ENCODE peak calls at places on chromosome 21, in six cellular contexts. One of them, this sample, is unnamed.

GRCh38 chr21:37463083-37463780 is 96.7 kb downstream of the DYRK1A start:
- DNase-seq in effector memory CD8-positive, alpha-beta T cell: no peak
- DNase-seq in HS-27A: peak; percentile 23
- DNase-seq in ovary: no peak
- DNase-seq in activated CD8-positive, alpha-beta memory T cell treated with anti-CD3 and anti-CD28 coated beads for 24 hours: no peak
- DNase-seq in lung microvascular endothelial cell: peak; percentile 58
- DNase-seq in this sample: no peak

GRCh38 chr21:34812510-34813265 is 143.9 kb downstream of the CLIC6 start:
- DNase-seq in HS-27A: peak; percentile 68
- DNase-seq in ovary: no peak
- DNase-seq in lung microvascular endothelial cell: no peak
- DNase-seq in activated CD8-positive, alpha-beta memory T cell treated with anti-CD3 and anti-CD28 coated beads for 24 hours: no peak
- DNase-seq in effector memory CD8-positive, alpha-beta T cell: no peak
- DNase-seq in this sample: no peak

GRCh38 chr21:43585924-43586411 is 73.3 kb downstream of the HSF2BP start:
- DNase-seq in effector memory CD8-positive, alpha-beta T cell: no peak
- DNase-seq in HS-27A: peak; percentile 99
- DNase-seq in ovary: peak; percentile 72
- DNase-seq in lung microvascular endothelial cell: peak; percentile 98
- DNase-seq in activated CD8-positive, alpha-beta memory T cell treated with anti-CD3 and anti-CD28 coated beads for 24 hours: no peak
- DNase-seq in this sample: no peak

GRCh38 chr21:32524010-32524719 is 61.2 kb downstream of the TCP10L start:
- DNase-seq in lung microvascular endothelial cell: peak; percentile 97
- DNase-seq in effector memory CD8-positive, alpha-beta T cell: no peak
- DNase-seq in activated CD8-positive, alpha-beta memory T cell treated with anti-CD3 and anti-CD28 coated beads for 24 hours: no peak
- DNase-seq in ovary: no peak
- DNase-seq in HS-27A: peak; percentile 52
- DNase-seq in this sample: no peak

GRCh38 chr21:45459171-45460010 is 54.4 kb downstream of the COL18A1 start:
- DNase-seq in ovary: no peak
- DNase-seq in HS-27A: no peak
- DNase-seq in activated CD8-positive, alpha-beta memory T cell treated with anti-CD3 and anti-CD28 coated beads for 24 hours: no peak
- DNase-seq in effector memory CD8-positive, alpha-beta T cell: no peak
- DNase-seq in lung microvascular endothelial cell: no peak
- DNase-seq in this sample: no peak

GRCh38 chr21:29208666-29209059 is 78.2 kb downstream of the MAP3K7CL start:
- DNase-seq in activated CD8-positive, alpha-beta memory T cell treated with anti-CD3 and anti-CD28 coated beads for 24 hours: no peak
- DNase-seq in HS-27A: peak; percentile 79
- DNase-seq in effector memory CD8-positive, alpha-beta T cell: no peak
- DNase-seq in lung microvascular endothelial cell: peak; percentile 67
- DNase-seq in ovary: no peak
- DNase-seq in this sample: no peak

GRCh38 chr21:17921579-17922530 is 102.7 kb upstream of the C21orf91 start:
- DNase-seq in HS-27A: peak; percentile 62
- DNase-seq in ovary: no peak
- DNase-seq in effector memory CD8-positive, alpha-beta T cell: no peak
- DNase-seq in activated CD8-positive, alpha-beta memory T cell treated with anti-CD3 and anti-CD28 coated beads for 24 hours: no peak
- DNase-seq in lung microvascular endothelial cell: peak; percentile 96
- DNase-seq in this sample: no peak

GRCh38 chr21:45825209-45825602 is 156.4 kb upstream of the COL6A1 start:
- DNase-seq in effector memory CD8-positive, alpha-beta T cell: no peak
- DNase-seq in HS-27A: no peak
- DNase-seq in ovary: no peak
- DNase-seq in activated CD8-positive, alpha-beta memory T cell treated with anti-CD3 and anti-CD28 coated beads for 24 hours: peak; percentile 47
- DNase-seq in lung microvascular endothelial cell: no peak
- DNase-seq in this sample: no peak

GRCh38 chr21:25682382-25682781 is 43.3 kb downstream of the JAM2 start:
- DNase-seq in effector memory CD8-positive, alpha-beta T cell: no peak
- DNase-seq in activated CD8-positive, alpha-beta memory T cell treated with anti-CD3 and anti-CD28 coated beads for 24 hours: no peak
- DNase-seq in HS-27A: no peak
- DNase-seq in lung microvascular endothelial cell: no peak
- DNase-seq in ovary: no peak
- DNase-seq in this sample: no peak

GRCh38 chr21:41924355-41924754 is 29.5 kb downstream of the C2CD2 start:
- DNase-seq in effector memory CD8-positive, alpha-beta T cell: no peak
- DNase-seq in activated CD8-positive, alpha-beta memory T cell treated with anti-CD3 and anti-CD28 coated beads for 24 hours: no peak
- DNase-seq in ovary: no peak
- DNase-seq in lung microvascular endothelial cell: no peak
- DNase-seq in HS-27A: no peak
- DNase-seq in this sample: no peak

GRCh38 chr21:45990049-45990711 is 8.6 kb downstream of the COL6A1 start:
- DNase-seq in ovary: peak; percentile 10
- DNase-seq in activated CD8-positive, alpha-beta memory T cell treated with anti-CD3 and anti-CD28 coated beads for 24 hours: no peak
- DNase-seq in lung microvascular endothelial cell: no peak
- DNase-seq in HS-27A: no peak
- DNase-seq in effector memory CD8-positive, alpha-beta T cell: no peak
- DNase-seq in this sample: no peak

GRCh38 chr21:35324372-35325220 is 275.5 kb upstream of the RUNX1 start:
- DNase-seq in HS-27A: peak; percentile 59
- DNase-seq in activated CD8-positive, alpha-beta memory T cell treated with anti-CD3 and anti-CD28 coated beads for 24 hours: no peak
- DNase-seq in effector memory CD8-positive, alpha-beta T cell: no peak
- DNase-seq in lung microvascular endothelial cell: no peak
- DNase-seq in ovary: peak; percentile 29
- DNase-seq in this sample: no peak

GRCh38 chr21:8989261-8989882 is 1532.0 kb upstream of the TPTE start:
- DNase-seq in activated CD8-positive, alpha-beta memory T cell treated with anti-CD3 and anti-CD28 coated beads for 24 hours: no peak
- DNase-seq in ovary: no peak
- DNase-seq in HS-27A: no peak
- DNase-seq in effector memory CD8-positive, alpha-beta T cell: no peak
- DNase-seq in lung microvascular endothelial cell: no peak
- DNase-seq in this sample: no peak

GRCh38 chr21:43884861-43885370 is 19.9 kb downstream of the AGPAT3 start:
- DNase-seq in lung microvascular endothelial cell: no peak
- DNase-seq in HS-27A: no peak
- DNase-seq in effector memory CD8-positive, alpha-beta T cell: no peak
- DNase-seq in activated CD8-positive, alpha-beta memory T cell treated with anti-CD3 and anti-CD28 coated beads for 24 hours: no peak
- DNase-seq in ovary: no peak
- DNase-seq in this sample: no peak

GRCh38 chr21:27246741-27247140 is 279.9 kb upstream of the ADAMTS5 start:
- DNase-seq in ovary: no peak
- DNase-seq in HS-27A: no peak
- DNase-seq in lung microvascular endothelial cell: no peak
- DNase-seq in effector memory CD8-positive, alpha-beta T cell: no peak
- DNase-seq in activated CD8-positive, alpha-beta memory T cell treated with anti-CD3 and anti-CD28 coated beads for 24 hours: no peak
- DNase-seq in this sample: no peak

GRCh38 chr21:46120301-46121285 is 22.7 kb downstream of the COL6A2 start:
- DNase-seq in lung microvascular endothelial cell: no peak
- DNase-seq in HS-27A: no peak
- DNase-seq in effector memory CD8-positive, alpha-beta T cell: no peak
- DNase-seq in activated CD8-positive, alpha-beta memory T cell treated with anti-CD3 and anti-CD28 coated beads for 24 hours: no peak
- DNase-seq in ovary: peak; percentile 10
- DNase-seq in this sample: no peak

GRCh38 chr21:43740497-43741156 is 21.7 kb downstream of the PDXK start:
- DNase-seq in ovary: peak; percentile 70
- DNase-seq in activated CD8-positive, alpha-beta memory T cell treated with anti-CD3 and anti-CD28 coated beads for 24 hours: no peak
- DNase-seq in HS-27A: no peak
- DNase-seq in lung microvascular endothelial cell: peak; percentile 33
- DNase-seq in effector memory CD8-positive, alpha-beta T cell: peak; percentile 49
- DNase-seq in this sample: no peak

GRCh38 chr21:39452207-39452964 is 616 bp downstream of the SH3BGR start:
- DNase-seq in ovary: no peak
- DNase-seq in HS-27A: no peak
- DNase-seq in effector memory CD8-positive, alpha-beta T cell: no peak
- DNase-seq in lung microvascular endothelial cell: no peak
- DNase-seq in activated CD8-positive, alpha-beta memory T cell treated with anti-CD3 and anti-CD28 coated beads for 24 hours: no peak
- DNase-seq in this sample: no peak

GRCh38 chr21:33685613-33686197 is 43.4 kb downstream of the ITSN1 start:
- DNase-seq in lung microvascular endothelial cell: peak; percentile 32
- DNase-seq in activated CD8-positive, alpha-beta memory T cell treated with anti-CD3 and anti-CD28 coated beads for 24 hours: no peak
- DNase-seq in HS-27A: peak; percentile 59
- DNase-seq in effector memory CD8-positive, alpha-beta T cell: no peak
- DNase-seq in ovary: no peak
- DNase-seq in this sample: no peak

GRCh38 chr21:42421018-42421793 is 17.5 kb downstream of the UBASH3A start:
- DNase-seq in HS-27A: no peak
- DNase-seq in ovary: no peak
- DNase-seq in activated CD8-positive, alpha-beta memory T cell treated with anti-CD3 and anti-CD28 coated beads for 24 hours: peak; percentile 72
- DNase-seq in effector memory CD8-positive, alpha-beta T cell: no peak
- DNase-seq in lung microvascular endothelial cell: no peak
- DNase-seq in this sample: no peak

GRCh38 chr21:37874481-37874880 is 41.8 kb downstream of the KCNJ6 start:
- DNase-seq in HS-27A: no peak
- DNase-seq in ovary: no peak
- DNase-seq in effector memory CD8-positive, alpha-beta T cell: no peak
- DNase-seq in lung microvascular endothelial cell: no peak
- DNase-seq in activated CD8-positive, alpha-beta memory T cell treated with anti-CD3 and anti-CD28 coated beads for 24 hours: no peak
- DNase-seq in this sample: no peak

GRCh38 chr21:46130721-46131720 is 24.4 kb downstream of the FTCD start:
- DNase-seq in HS-27A: no peak
- DNase-seq in effector memory CD8-positive, alpha-beta T cell: no peak
- DNase-seq in ovary: no peak
- DNase-seq in lung microvascular endothelial cell: no peak
- DNase-seq in activated CD8-positive, alpha-beta memory T cell treated with anti-CD3 and anti-CD28 coated beads for 24 hours: no peak
- DNase-seq in this sample: no peak